ENCODE peak calls at places on chromosomes 16 and 17, in seven cellular contexts. One of them, this sample, is unnamed.

GRCh38 chr16:89651584-89651983 is 5.9 kb downstream of the CHMP1A start:
- DNase-seq in fibroblast of pulmonary artery: no peak
- DNase-seq in neural progenitor cell: no peak
- DNase-seq in cardiac muscle cell: no peak
- DNase-seq in RCC 7860: no peak
- DNase-seq in progenitor cell of endocrine pancreas: no peak
- DNase-seq in T-helper 2 cell: no peak
- DNase-seq in this sample: no peak

GRCh38 chr16:11398136-11398535 is 52.9 kb downstream of the RMI2 start:
- DNase-seq in cardiac muscle cell: no peak
- DNase-seq in RCC 7860: no peak
- DNase-seq in progenitor cell of endocrine pancreas: no peak
- DNase-seq in neural progenitor cell: no peak
- DNase-seq in fibroblast of pulmonary artery: no peak
- DNase-seq in T-helper 2 cell: no peak
- DNase-seq in this sample: no peak

GRCh38 chr16:20849587-20850390 is 43.5 kb downstream of the REXO5 start:
- DNase-seq in T-helper 2 cell: peak; percentile 49
- DNase-seq in fibroblast of pulmonary artery: peak; percentile 78
- DNase-seq in RCC 7860: peak; percentile 46
- DNase-seq in progenitor cell of endocrine pancreas: peak; percentile 59
- DNase-seq in cardiac muscle cell: peak; percentile 58
- DNase-seq in neural progenitor cell: peak; percentile 68
- DNase-seq in this sample: peak; percentile 63

GRCh38 chr16:23535901-23536300 is 21.2 kb downstream of the EARS2 start:
- DNase-seq in T-helper 2 cell: no peak
- DNase-seq in neural progenitor cell: no peak
- DNase-seq in fibroblast of pulmonary artery: no peak
- DNase-seq in RCC 7860: peak; percentile 77
- DNase-seq in cardiac muscle cell: no peak
- DNase-seq in progenitor cell of endocrine pancreas: no peak
- DNase-seq in this sample: no peak

GRCh38 chr17:234163-235047 is 53.0 kb upstream of the DOC2B start:
- DNase-seq in neural progenitor cell: no peak
- DNase-seq in fibroblast of pulmonary artery: no peak
- DNase-seq in cardiac muscle cell: no peak
- DNase-seq in progenitor cell of endocrine pancreas: no peak
- DNase-seq in T-helper 2 cell: no peak
- DNase-seq in RCC 7860: no peak
- DNase-seq in this sample: no peak

GRCh38 chr17:35705705-35706104 is 25.7 kb upstream of the RASL10B start:
- DNase-seq in progenitor cell of endocrine pancreas: no peak
- DNase-seq in cardiac muscle cell: no peak
- DNase-seq in T-helper 2 cell: no peak
- DNase-seq in fibroblast of pulmonary artery: no peak
- DNase-seq in RCC 7860: no peak
- DNase-seq in neural progenitor cell: no peak
- DNase-seq in this sample: no peak

GRCh38 chr17:14014647-14015046 is 54.7 kb upstream of the COX10 start:
- DNase-seq in cardiac muscle cell: no peak
- DNase-seq in fibroblast of pulmonary artery: peak; percentile 23
- DNase-seq in T-helper 2 cell: no peak
- DNase-seq in neural progenitor cell: no peak
- DNase-seq in progenitor cell of endocrine pancreas: no peak
- DNase-seq in RCC 7860: no peak
- DNase-seq in this sample: no peak

GRCh38 chr16:24514096-24514495 is 25.3 kb upstream of the RBBP6 start:
- DNase-seq in cardiac muscle cell: no peak
- DNase-seq in T-helper 2 cell: no peak
- DNase-seq in fibroblast of pulmonary artery: no peak
- DNase-seq in neural progenitor cell: no peak
- DNase-seq in RCC 7860: no peak
- DNase-seq in progenitor cell of endocrine pancreas: no peak
- DNase-seq in this sample: no peak

GRCh38 chr16:54927125-54928015 is 3.3 kb upstream of the IRX5 start:
- DNase-seq in neural progenitor cell: no peak
- DNase-seq in T-helper 2 cell: no peak
- DNase-seq in fibroblast of pulmonary artery: no peak
- DNase-seq in progenitor cell of endocrine pancreas: no peak
- DNase-seq in RCC 7860: no peak
- DNase-seq in cardiac muscle cell: peak; percentile 44
- DNase-seq in this sample: peak; percentile 65

GRCh38 chr17:42184717-42185496 is at the start of gene HCRT:
- DNase-seq in fibroblast of pulmonary artery: no peak
- DNase-seq in progenitor cell of endocrine pancreas: no peak
- DNase-seq in cardiac muscle cell: no peak
- DNase-seq in neural progenitor cell: no peak
- DNase-seq in RCC 7860: no peak
- DNase-seq in T-helper 2 cell: no peak
- DNase-seq in this sample: no peak

GRCh38 chr17:27540300-27541105 is 84.3 kb downstream of the KSR1 start:
- DNase-seq in T-helper 2 cell: no peak
- DNase-seq in cardiac muscle cell: no peak
- DNase-seq in neural progenitor cell: no peak
- DNase-seq in fibroblast of pulmonary artery: peak; percentile 100
- DNase-seq in RCC 7860: no peak
- DNase-seq in progenitor cell of endocrine pancreas: no peak
- DNase-seq in this sample: no peak

GRCh38 chr17:80395402-80396151 is 19.4 kb upstream of the ENDOV start:
- DNase-seq in progenitor cell of endocrine pancreas: no peak
- DNase-seq in cardiac muscle cell: no peak
- DNase-seq in fibroblast of pulmonary artery: peak; percentile 8
- DNase-seq in T-helper 2 cell: no peak
- DNase-seq in RCC 7860: no peak
- DNase-seq in neural progenitor cell: no peak
- DNase-seq in this sample: no peak

GRCh38 chr17:1724351-1724868 is at the start of gene WDR81:
- DNase-seq in neural progenitor cell: peak; percentile 95
- DNase-seq in progenitor cell of endocrine pancreas: peak; percentile 80
- DNase-seq in fibroblast of pulmonary artery: peak; percentile 89
- DNase-seq in RCC 7860: peak; percentile 48
- DNase-seq in cardiac muscle cell: peak; percentile 91
- DNase-seq in T-helper 2 cell: peak; percentile 92
- DNase-seq in this sample: peak; percentile 93

GRCh38 chr17:38733315-38734234 is 3.4 kb downstream of the CISD3 start:
- DNase-seq in progenitor cell of endocrine pancreas: no peak
- DNase-seq in fibroblast of pulmonary artery: no peak
- DNase-seq in neural progenitor cell: no peak
- DNase-seq in T-helper 2 cell: peak; percentile 38
- DNase-seq in cardiac muscle cell: no peak
- DNase-seq in RCC 7860: no peak
- DNase-seq in this sample: no peak

GRCh38 chr17:79979201-79979840 is 56.4 kb downstream of the TBC1D16 start:
- DNase-seq in RCC 7860: no peak
- DNase-seq in T-helper 2 cell: no peak
- DNase-seq in neural progenitor cell: no peak
- DNase-seq in progenitor cell of endocrine pancreas: no peak
- DNase-seq in cardiac muscle cell: no peak
- DNase-seq in fibroblast of pulmonary artery: no peak
- DNase-seq in this sample: no peak

GRCh38 chr16:60655514-60656153 is 1380.6 kb downstream of the CDH8 start:
- DNase-seq in neural progenitor cell: no peak
- DNase-seq in T-helper 2 cell: no peak
- DNase-seq in progenitor cell of endocrine pancreas: no peak
- DNase-seq in RCC 7860: no peak
- DNase-seq in fibroblast of pulmonary artery: no peak
- DNase-seq in cardiac muscle cell: no peak
- DNase-seq in this sample: no peak

GRCh38 chr17:61470530-61471136 is 18.4 kb downstream of the TBX4 start:
- DNase-seq in RCC 7860: no peak
- DNase-seq in neural progenitor cell: no peak
- DNase-seq in progenitor cell of endocrine pancreas: no peak
- DNase-seq in cardiac muscle cell: no peak
- DNase-seq in fibroblast of pulmonary artery: no peak
- DNase-seq in T-helper 2 cell: no peak
- DNase-seq in this sample: no peak

GRCh38 chr16:66423177-66423576 is 3.9 kb upstream of the BEAN1 start:
- DNase-seq in progenitor cell of endocrine pancreas: no peak
- DNase-seq in neural progenitor cell: no peak
- DNase-seq in cardiac muscle cell: no peak
- DNase-seq in T-helper 2 cell: no peak
- DNase-seq in fibroblast of pulmonary artery: no peak
- DNase-seq in RCC 7860: no peak
- DNase-seq in this sample: no peak

GRCh38 chr17:57255182-57255775 is 1.0 kb upstream of the MSI2 start:
- DNase-seq in neural progenitor cell: no peak
- DNase-seq in cardiac muscle cell: no peak
- DNase-seq in progenitor cell of endocrine pancreas: no peak
- DNase-seq in T-helper 2 cell: peak; percentile 8
- DNase-seq in RCC 7860: no peak
- DNase-seq in fibroblast of pulmonary artery: no peak
- DNase-seq in this sample: no peak

GRCh38 chr17:61248399-61248798 is 151.2 kb upstream of the TBX2 start:
- DNase-seq in cardiac muscle cell: no peak
- DNase-seq in neural progenitor cell: no peak
- DNase-seq in T-helper 2 cell: no peak
- DNase-seq in progenitor cell of endocrine pancreas: no peak
- DNase-seq in RCC 7860: peak; percentile 81
- DNase-seq in fibroblast of pulmonary artery: peak; percentile 34
- DNase-seq in this sample: no peak

GRCh38 chr17:29614345-29615047 is 8.2 kb downstream of the CORO6 start:
- DNase-seq in RCC 7860: no peak
- DNase-seq in cardiac muscle cell: no peak
- DNase-seq in fibroblast of pulmonary artery: no peak
- DNase-seq in neural progenitor cell: peak; percentile 62
- DNase-seq in T-helper 2 cell: no peak
- DNase-seq in progenitor cell of endocrine pancreas: no peak
- DNase-seq in this sample: no peak

GRCh38 chr16:89949121-89949742 is 677 bp downstream of the DEF8 start:
- DNase-seq in progenitor cell of endocrine pancreas: no peak
- DNase-seq in T-helper 2 cell: no peak
- DNase-seq in cardiac muscle cell: no peak
- DNase-seq in RCC 7860: no peak
- DNase-seq in neural progenitor cell: no peak
- DNase-seq in fibroblast of pulmonary artery: no peak
- DNase-seq in this sample: peak; percentile 26

GRCh38 chr17:36935681-36936454 is 1.4 kb upstream of the LHX1 start:
- DNase-seq in fibroblast of pulmonary artery: no peak
- DNase-seq in T-helper 2 cell: no peak
- DNase-seq in cardiac muscle cell: peak; percentile 52
- DNase-seq in progenitor cell of endocrine pancreas: no peak
- DNase-seq in RCC 7860: peak; percentile 73
- DNase-seq in neural progenitor cell: peak; percentile 63
- DNase-seq in this sample: no peak

GRCh38 chr16:65012357-65012756 is 109.5 kb downstream of the CDH11 start:
- DNase-seq in fibroblast of pulmonary artery: peak; percentile 13
- DNase-seq in progenitor cell of endocrine pancreas: no peak
- DNase-seq in neural progenitor cell: no peak
- DNase-seq in RCC 7860: no peak
- DNase-seq in T-helper 2 cell: no peak
- DNase-seq in cardiac muscle cell: no peak
- DNase-seq in this sample: no peak

GRCh38 chr16:4309102-4309832 is 6.6 kb upstream of the GLIS2 start:
- DNase-seq in T-helper 2 cell: no peak
- DNase-seq in progenitor cell of endocrine pancreas: no peak
- DNase-seq in RCC 7860: no peak
- DNase-seq in fibroblast of pulmonary artery: no peak
- DNase-seq in neural progenitor cell: no peak
- DNase-seq in cardiac muscle cell: no peak
- DNase-seq in this sample: no peak

GRCh38 chr16:21264226-21265036 is 13.7 kb downstream of the CRYM start:
- DNase-seq in T-helper 2 cell: no peak
- DNase-seq in fibroblast of pulmonary artery: no peak
- DNase-seq in cardiac muscle cell: no peak
- DNase-seq in progenitor cell of endocrine pancreas: no peak
- DNase-seq in RCC 7860: no peak
- DNase-seq in neural progenitor cell: peak; percentile 34
- DNase-seq in this sample: no peak

GRCh38 chr17:39002991-39003715 is 36.0 kb upstream of the FBXO47 start:
- DNase-seq in neural progenitor cell: no peak
- DNase-seq in T-helper 2 cell: peak; percentile 66
- DNase-seq in RCC 7860: no peak
- DNase-seq in cardiac muscle cell: no peak
- DNase-seq in fibroblast of pulmonary artery: peak; percentile 63
- DNase-seq in progenitor cell of endocrine pancreas: no peak
- DNase-seq in this sample: peak; percentile 77

GRCh38 chr16:27692576-27692975 is 142.6 kb downstream of the KATNIP start:
- DNase-seq in fibroblast of pulmonary artery: no peak
- DNase-seq in progenitor cell of endocrine pancreas: no peak
- DNase-seq in RCC 7860: no peak
- DNase-seq in T-helper 2 cell: no peak
- DNase-seq in neural progenitor cell: no peak
- DNase-seq in cardiac muscle cell: no peak
- DNase-seq in this sample: no peak

GRCh38 chr17:45364531-45365390 is 47.9 kb upstream of the MAP3K14 start:
- DNase-seq in cardiac muscle cell: no peak
- DNase-seq in neural progenitor cell: peak; percentile 66
- DNase-seq in RCC 7860: no peak
- DNase-seq in fibroblast of pulmonary artery: peak; percentile 60
- DNase-seq in T-helper 2 cell: no peak
- DNase-seq in progenitor cell of endocrine pancreas: no peak
- DNase-seq in this sample: no peak

GRCh38 chr16:80751167-80751566 is 53.2 kb downstream of the CDYL2 start:
- DNase-seq in RCC 7860: no peak
- DNase-seq in neural progenitor cell: peak; percentile 2
- DNase-seq in progenitor cell of endocrine pancreas: no peak
- DNase-seq in T-helper 2 cell: no peak
- DNase-seq in fibroblast of pulmonary artery: peak; percentile 83
- DNase-seq in cardiac muscle cell: no peak
- DNase-seq in this sample: no peak